ENCODE peak calls at places on chromosome 7, in five cellular contexts. J, M, S, X and R are unnamed samples.

GRCh38 chr7:24756989-24757798 is at the start of gene GSDME:
- DNase-seq in J (peak; percentile 90), S (peak; percentile 24), M (peak; percentile 96), X (peak; percentile 12), R (peak; percentile 70)

GRCh38 chr7:135558337-135558767 is 635 bp downstream of the NUP205 start:
- DNase-seq in S (peak; percentile 94), M (peak; percentile 84), X (peak; percentile 47), J (peak; percentile 73), R (peak; percentile 41)

GRCh38 chr7:2106920-2107319 is 125.8 kb downstream of the MAD1L1 start:
- DNase-seq in M (peak; percentile 75), X (peak; percentile 20), J (peak; percentile 35), S (no peak), R (peak; percentile 43)

GRCh38 chr7:80273327-80273726 is 138.7 kb downstream of the GNAI1 start:
- DNase-seq in M (no peak), J (no peak), S (no peak), X (no peak), R (no peak)

GRCh38 chr7:127253289-127254162 is 785 bp upstream of the GRM8 start:
- DNase-seq in J (peak; percentile 83), X (peak; percentile 40), S (peak; percentile 84), M (peak; percentile 93), R (peak; percentile 63)

GRCh38 chr7:24970676-24971075 is 9.3 kb downstream of the OSBPL3 start:
- DNase-seq in M (no peak), S (peak; percentile 62), X (no peak), J (no peak), R (no peak)

GRCh38 chr7:19107392-19108147 is 9.9 kb downstream of the TWIST1 start:
- DNase-seq in M (peak; percentile 77), S (no peak), X (peak; percentile 60), J (peak; percentile 51), R (peak; percentile 18)

GRCh38 chr7:66682350-66683093 is 53.8 kb downstream of the KCTD7 start:
- DNase-seq in S (peak; percentile 37), J (no peak), X (peak; percentile 23), M (peak; percentile 80), R (no peak)

GRCh38 chr7:103391150-103391549 is 43.7 kb downstream of the PSMC2 start:
- DNase-seq in J (no peak), M (no peak), S (no peak), X (no peak), R (no peak)

GRCh38 chr7:27576360-27576944 is 86.2 kb downstream of the HIBADH start:
- DNase-seq in M (peak; percentile 41), S (peak; percentile 51), X (no peak), J (peak; percentile 70), R (no peak)

GRCh38 chr7:53800746-53801145 is 741.4 kb upstream of the VSTM2A start:
- DNase-seq in S (no peak), M (no peak), X (no peak), J (no peak), R (no peak)

GRCh38 chr7:2219136-2219535 is 13.6 kb downstream of the MAD1L1 start:
- DNase-seq in S (no peak), M (no peak), X (no peak), J (no peak), R (no peak)

GRCh38 chr7:141593134-141593533 is 41.9 kb downstream of the AGK start:
- DNase-seq in S (peak; percentile 79), X (peak; percentile 93), J (peak; percentile 24), M (peak; percentile 14), R (no peak)

GRCh38 chr7:5692112-5692844 is 89.2 kb downstream of the RNF216 start:
- DNase-seq in J (peak; percentile 80), M (peak; percentile 54), S (no peak), X (peak; percentile 97), R (peak; percentile 91)
- H3K27ac ChIP-seq in J (peak overlapping the region; percentile 91), M (peak overlapping the region; percentile 99), S (no peak overlapping the region), X (peak overlapping the region; percentile 99), R (peak overlapping the region; percentile 84)

GRCh38 chr7:154789404-154789803 is 213.5 kb downstream of the PAXIP1 start:
- DNase-seq in S (peak; percentile 63), M (peak; percentile 75), J (peak; percentile 59), X (no peak), R (no peak)
- TF ChIP-seq CTCF in S (peak; percentile 68), M (no peak), J (peak; percentile 62), X (no peak), R (no peak)

DNA sequence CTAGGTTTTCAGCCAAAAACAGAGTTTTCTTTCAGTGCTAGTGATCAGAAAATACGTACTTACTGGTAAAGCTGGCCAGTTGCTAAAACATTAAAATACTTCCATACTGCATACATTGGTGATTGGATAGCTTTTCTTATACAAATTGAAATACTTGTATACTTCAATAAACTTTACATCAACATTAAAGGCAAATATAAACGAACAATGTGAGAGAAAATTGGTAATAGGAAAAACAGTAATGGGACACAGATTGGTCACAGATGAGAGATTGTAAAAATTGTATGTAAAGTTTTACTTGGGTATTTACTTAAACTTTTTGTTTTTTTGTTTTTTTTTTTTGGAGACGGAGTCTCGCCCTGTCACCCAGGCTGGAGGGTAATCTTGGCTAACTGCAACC is 391.7 kb downstream of the TFEC start:
- DNase-seq in J (no peak), S (no peak), X (no peak), M (no peak), R (no peak)
- H3K27ac ChIP-seq in J (no peak overlapping the region), S (no peak overlapping the region), X (no peak overlapping the region), M (no peak overlapping the region), R (no peak overlapping the region)

GRCh38 chr7:55432937-55433784 is 68.0 kb downstream of the LANCL2 start:
- DNase-seq in X (no peak), S (peak; percentile 37), M (peak; percentile 83), J (peak; percentile 72), R (no peak)
- TF ChIP-seq CTCF in X (peak; percentile 63), S (peak; percentile 38), M (peak; percentile 67), J (peak; percentile 50), R (peak; percentile 47)

GRCh38 chr7:151179946-151180345 is 7.1 kb downstream of the ASB10 start:
- DNase-seq in M (peak; percentile 25), J (no peak), S (no peak), X (no peak), R (no peak)
- H3K27ac ChIP-seq in M (no peak overlapping the region), J (no peak overlapping the region), S (no peak overlapping the region), X (no peak overlapping the region), R (no peak overlapping the region)

DNA sequence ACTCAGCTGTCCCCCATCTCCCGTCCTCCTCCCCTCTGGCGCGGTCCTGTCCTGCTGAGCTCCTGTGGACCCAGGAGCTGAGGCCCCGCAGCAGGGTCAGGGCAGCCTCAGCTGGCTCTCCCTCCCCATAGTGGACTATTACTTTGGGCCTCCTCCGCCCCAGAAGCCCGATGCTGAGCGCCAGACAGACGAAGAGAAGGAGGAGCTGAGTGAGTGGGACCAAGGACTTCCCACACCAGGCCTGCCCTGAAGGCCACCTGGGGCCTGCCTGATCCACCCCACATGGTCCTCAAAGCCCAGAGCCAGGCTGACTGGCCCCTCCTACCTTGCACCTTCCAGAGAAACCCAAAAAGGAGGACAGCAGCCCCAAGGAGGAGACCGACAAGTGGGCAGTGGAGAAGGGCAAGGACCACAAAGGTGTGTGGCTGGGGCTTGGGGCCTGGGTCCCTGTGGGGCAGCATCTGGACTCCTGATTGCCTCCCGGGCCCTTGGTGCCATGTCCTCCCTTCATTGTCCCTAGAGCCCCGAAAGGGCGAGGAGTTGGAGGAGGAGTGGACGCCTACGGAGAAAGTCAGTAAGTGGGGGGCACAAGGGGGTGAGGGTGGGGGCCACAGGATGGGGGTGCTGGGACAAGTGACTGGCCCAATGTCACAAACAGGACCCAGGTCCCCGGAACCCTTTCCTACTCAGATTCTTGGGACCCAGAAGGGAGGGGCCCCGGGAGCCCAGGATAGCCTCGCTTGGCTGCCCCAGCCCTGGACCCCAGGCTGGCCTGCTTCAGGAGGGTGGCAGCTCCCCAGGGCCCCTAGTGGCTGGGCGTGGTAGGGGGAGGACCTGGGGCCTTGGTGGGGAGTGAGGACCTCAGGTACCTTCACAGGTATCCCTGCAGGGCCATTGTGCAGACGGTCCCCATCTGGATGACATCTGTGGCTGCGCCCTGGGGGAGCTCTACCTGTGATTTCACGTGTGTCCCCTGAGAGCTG is 4.9 kb downstream of the AEBP1 start:
- DNase-seq in M (peak; percentile 65), J (no peak), X (no peak), S (no peak), R (no peak)
- TF ChIP-seq CTCF in M (peak; percentile 21), J (no peak), X (no peak), S (peak; percentile 43), R (no peak)

GRCh38 chr7:55526329-55526728 is 46.0 kb downstream of the VOPP1 start:
- DNase-seq in J (no peak), S (no peak), X (no peak), M (no peak), R (no peak)
- H3K27ac ChIP-seq in J (no peak overlapping the region), S (no peak overlapping the region), X (no peak overlapping the region), M (no peak overlapping the region), R (no peak overlapping the region)